ENCODE peak calls at places on chromosomes 11 and 22, in six cellular contexts. One of them, this sample, is unnamed.

GRCh38 chr22:50627452-50627913 is 469 bp downstream of the ARSA start:
- DNase-seq in NCI-H1417: no peak
- DNase-seq in EL: peak; percentile 28
- DNase-seq in NCI-H2029: no peak
- DNase-seq in iPS-NIHi11: no peak
- DNase-seq in T-helper 1 cell: no peak
- DNase-seq in this sample: no peak

GRCh38 chr11:132024587-132025295 is 654.3 kb downstream of the NTM start:
- DNase-seq in NCI-H1417: no peak
- DNase-seq in EL: peak; percentile 88
- DNase-seq in NCI-H2029: no peak
- DNase-seq in iPS-NIHi11: no peak
- DNase-seq in T-helper 1 cell: no peak
- DNase-seq in this sample: no peak

GRCh38 chr22:32557424-32557823 is 82.8 kb downstream of the FBXO7 start:
- DNase-seq in NCI-H1417: no peak
- DNase-seq in EL: no peak
- DNase-seq in NCI-H2029: no peak
- DNase-seq in iPS-NIHi11: no peak
- DNase-seq in T-helper 1 cell: no peak
- DNase-seq in this sample: no peak

GRCh38 chr11:60912223-60912850 is 1.6 kb upstream of the TMEM109 start:
- DNase-seq in NCI-H1417: peak; percentile 90
- DNase-seq in EL: no peak
- DNase-seq in NCI-H2029: no peak
- DNase-seq in iPS-NIHi11: no peak
- DNase-seq in T-helper 1 cell: no peak
- DNase-seq in this sample: no peak

GRCh38 chr22:26435327-26436093 is 6.5 kb downstream of the ASPHD2 start:
- DNase-seq in NCI-H1417: no peak
- DNase-seq in EL: no peak
- DNase-seq in NCI-H2029: no peak
- DNase-seq in iPS-NIHi11: no peak
- DNase-seq in T-helper 1 cell: no peak
- DNase-seq in this sample: no peak

GRCh38 chr11:112834277-112834755 is 126.9 kb upstream of the NCAM1 start:
- DNase-seq in NCI-H1417: peak; percentile 64
- DNase-seq in EL: no peak
- DNase-seq in NCI-H2029: peak; percentile 82
- DNase-seq in iPS-NIHi11: no peak
- DNase-seq in T-helper 1 cell: no peak
- DNase-seq in this sample: peak; percentile 35

GRCh38 chr11:19746081-19746480 is 33.4 kb downstream of the NAV2 start:
- DNase-seq in NCI-H1417: no peak
- DNase-seq in EL: no peak
- DNase-seq in NCI-H2029: no peak
- DNase-seq in iPS-NIHi11: no peak
- DNase-seq in T-helper 1 cell: no peak
- DNase-seq in this sample: no peak

GRCh38 chr11:78504708-78505107 is 70.0 kb downstream of the NARS2 start:
- DNase-seq in NCI-H1417: no peak
- DNase-seq in EL: no peak
- DNase-seq in NCI-H2029: no peak
- DNase-seq in iPS-NIHi11: no peak
- DNase-seq in T-helper 1 cell: no peak
- DNase-seq in this sample: no peak

GRCh38 chr11:29211205-29211604 is 805.6 kb downstream of the KCNA4 start:
- DNase-seq in NCI-H1417: no peak
- DNase-seq in EL: no peak
- DNase-seq in NCI-H2029: no peak
- DNase-seq in iPS-NIHi11: no peak
- DNase-seq in T-helper 1 cell: no peak
- DNase-seq in this sample: no peak

GRCh38 chr22:17121235-17122195 is at the start of gene TMEM121B:
- DNase-seq in NCI-H1417: peak; percentile 94
- DNase-seq in EL: peak; percentile 69
- DNase-seq in NCI-H2029: peak; percentile 78
- DNase-seq in iPS-NIHi11: peak; percentile 89
- DNase-seq in T-helper 1 cell: no peak
- DNase-seq in this sample: peak; percentile 64

GRCh38 chr11:131924446-131925240 is 554.2 kb downstream of the NTM start:
- DNase-seq in NCI-H1417: no peak
- DNase-seq in EL: peak; percentile 50
- DNase-seq in NCI-H2029: no peak
- DNase-seq in iPS-NIHi11: no peak
- DNase-seq in T-helper 1 cell: no peak
- DNase-seq in this sample: peak; percentile 57

This sample was measured in pancreas.